ENCODE peak calls at places on chromosomes 7 and 10, in four cellular contexts. W is lower leg skin, P is fibroblast of lung, E is psoas muscle. L is an unnamed sample.

GRCh38 chr7:87083865-87084519 is 24.5 kb upstream of the ELAPOR2 start:
- DNase-seq in E (no peak), W (no peak), P (peak), L (peak)

GRCh38 chr7:133645870-133646492 is 393.1 kb downstream of the EXOC4 start:
- DNase-seq in P (peak), W (no peak), E (no peak), L (peak)

GRCh38 chr7:133394369-133394768 is 141.5 kb downstream of the EXOC4 start:
- DNase-seq in E (no peak), W (no peak), P (no peak), L (no peak)

GRCh38 chr7:40403664-40404476 is 269.1 kb downstream of the SUGCT start:
- DNase-seq in E (no peak), W (no peak), P (no peak), L (no peak)

GRCh38 chr7:151133986-151134742 is 33.3 kb downstream of the GBX1 start:
- DNase-seq in P (no peak), W (no peak), E (peak), L (no peak)

GRCh38 chr7:155984028-155984607 is 171.9 kb upstream of the SHH start:
- DNase-seq in W (no peak), E (no peak), P (no peak), L (no peak)

GRCh38 chr7:158541330-158542010 is 46.2 kb downstream of the PTPRN2 start:
- DNase-seq in P (no peak), E (no peak), W (no peak), L (no peak)

GRCh38 chr10:98314577-98315284 is 46.7 kb upstream of the LOXL4 start:
- DNase-seq in W (peak), E (peak), P (no peak), L (peak)

GRCh38 chr7:80529362-80529761 is 17.5 kb upstream of the GNAT3 start:
- DNase-seq in E (no peak), W (no peak), P (peak), L (peak)

GRCh38 chr10:67943917-67944316 is 59.5 kb downstream of the SIRT1 start:
- DNase-seq in P (no peak), E (no peak), W (no peak), L (no peak)

GRCh38 chr10:60606343-60607080 is 171.8 kb upstream of the CDK1 start:
- DNase-seq in E (no peak), W (no peak), P (peak), L (peak)

GRCh38 chr7:106658504-106659368 is 2.2 kb downstream of the CCDC71L start:
- DNase-seq in W (no peak), E (no peak), P (no peak), L (no peak)
- H3K4me3 ChIP-seq in W (no peak), E (peak), P (peak), L (peak)

GRCh38 chr10:30093303-30093967 is 34.0 kb upstream of the JCAD start:
- DNase-seq in E (no peak), W (no peak), P (no peak), L (no peak)
- TF ChIP-seq CTCF in E (no peak), W (no peak), P (no peak), L (no peak)

GRCh38 chr10:44399478-44400451 is 14.9 kb upstream of the CXCL12 start:
- DNase-seq in P (no peak), W (no peak), E (no peak), L (peak)
- H3K4me3 ChIP-seq in P (no peak), W (no peak), E (no peak), L (no peak)

GRCh38 chr7:100013328-100013676 is 2.1 kb upstream of the ZKSCAN1 start:
- DNase-seq in P (no peak), W (no peak), E (no peak), L (no peak)

GRCh38 chr7:100016209-100016901 is 959 bp downstream of the ZKSCAN1 start:
- DNase-seq in P (peak), E (no peak), W (no peak), L (no peak)

GRCh38 chr7:100017300-100017699 is 1.9 kb downstream of the ZKSCAN1 start:
- DNase-seq in E (no peak), W (no peak), P (no peak), L (no peak)

GRCh38 chr7:100017875-100018274 is 2.5 kb downstream of the ZKSCAN1 start:
- DNase-seq in P (no peak), W (no peak), E (no peak), L (no peak)

DNA sequence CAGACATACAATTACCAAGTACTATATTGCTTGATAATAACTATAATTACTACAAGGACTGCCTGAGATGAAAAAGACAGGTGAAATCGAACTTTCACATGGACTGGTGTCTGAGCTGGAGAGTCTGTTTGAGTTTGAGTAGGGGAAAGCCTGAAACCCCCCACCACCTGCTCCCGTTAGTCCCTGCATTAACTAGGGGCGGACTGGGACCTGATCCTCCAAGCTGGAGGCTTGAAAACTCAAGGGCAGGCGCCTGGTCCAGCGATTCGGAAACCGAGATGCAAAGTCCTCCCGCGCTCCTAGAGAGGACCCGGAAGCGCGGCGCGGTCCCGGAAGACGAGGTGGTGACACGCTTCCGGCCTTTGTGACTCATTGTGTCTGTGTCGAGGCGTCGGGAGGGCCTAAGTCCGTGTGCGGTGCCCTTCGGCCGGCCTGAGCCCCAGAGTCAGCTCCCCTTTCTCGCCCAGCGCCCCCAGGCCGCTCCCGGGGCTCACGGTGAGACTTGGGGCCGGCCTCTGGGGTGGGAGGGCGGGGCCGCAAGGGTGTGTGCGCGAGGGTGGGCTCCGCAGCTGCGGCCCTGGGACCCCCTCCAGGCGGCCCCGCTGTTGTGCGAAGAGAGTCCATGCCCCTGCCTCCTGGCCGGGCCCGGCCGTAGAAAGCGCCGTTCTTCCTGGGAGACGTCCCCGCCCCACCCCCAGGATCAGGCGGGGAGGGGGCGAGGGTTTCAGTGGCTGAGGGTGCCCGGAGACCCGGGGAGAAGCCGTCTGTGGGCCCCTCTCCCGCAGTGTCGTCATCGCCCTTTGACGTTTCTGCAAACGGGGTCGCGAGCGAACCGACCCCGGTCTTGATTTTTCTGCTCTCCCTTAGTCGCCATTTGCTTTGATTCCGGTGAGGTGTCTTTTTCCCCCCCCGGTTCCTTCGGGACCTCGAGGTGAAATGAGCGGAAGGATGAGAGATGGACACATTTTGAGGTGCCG is at the start of gene ZKSCAN1:
- DNase-seq in P (peak), W (peak), E (peak), L (peak)
- TF ChIP-seq CTCF in P (no peak), W (no peak), E (no peak), L (no peak)

GRCh38 chr10:43304687-43305333 is 37.9 kb upstream of the RASGEF1A start:
- DNase-seq in P (peak), W (peak), E (peak), L (peak)
- H3K4me3 ChIP-seq in P (peak), W (no peak), E (peak), L (peak)

DNA sequence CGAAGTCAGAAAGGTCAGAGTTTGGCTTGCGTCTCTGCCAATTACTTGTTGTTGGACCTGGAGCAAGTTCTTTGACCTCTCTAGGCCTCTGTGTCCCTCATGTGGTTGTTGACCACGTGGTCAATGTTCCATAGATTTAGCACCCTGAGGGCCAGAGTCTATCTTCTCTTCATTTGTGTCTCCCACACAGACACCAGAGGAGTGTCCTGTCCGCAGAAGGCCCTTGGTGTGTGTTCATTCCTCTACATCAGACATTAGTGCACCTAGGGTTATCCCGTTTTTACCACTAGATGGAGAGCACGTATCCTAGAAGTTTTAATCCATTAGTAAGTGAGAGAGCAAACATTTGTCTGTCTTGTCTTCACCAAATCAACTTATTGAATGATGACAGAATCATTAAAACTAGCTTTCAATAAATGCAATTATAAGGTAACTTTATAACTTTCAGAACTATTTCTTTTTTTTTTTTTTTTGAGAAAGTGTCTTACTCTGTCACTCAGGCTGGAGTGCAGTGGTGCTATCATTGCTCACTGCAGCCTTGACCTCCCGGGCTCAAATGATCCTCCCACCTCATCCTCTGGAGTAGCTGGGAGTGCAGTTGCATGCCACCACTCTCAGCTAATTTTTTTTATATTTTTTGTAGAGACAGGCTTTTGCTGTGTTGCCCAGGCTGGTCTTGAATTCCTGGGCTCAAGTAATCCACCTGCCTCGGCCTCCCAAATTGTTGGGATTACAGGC is 122.5 kb upstream of the ANKRD1 start:
- DNase-seq in E (no peak), P (no peak), W (no peak), L (peak)
- TF ChIP-seq CTCF in E (peak), P (peak), W (no peak), L (peak)

DNA sequence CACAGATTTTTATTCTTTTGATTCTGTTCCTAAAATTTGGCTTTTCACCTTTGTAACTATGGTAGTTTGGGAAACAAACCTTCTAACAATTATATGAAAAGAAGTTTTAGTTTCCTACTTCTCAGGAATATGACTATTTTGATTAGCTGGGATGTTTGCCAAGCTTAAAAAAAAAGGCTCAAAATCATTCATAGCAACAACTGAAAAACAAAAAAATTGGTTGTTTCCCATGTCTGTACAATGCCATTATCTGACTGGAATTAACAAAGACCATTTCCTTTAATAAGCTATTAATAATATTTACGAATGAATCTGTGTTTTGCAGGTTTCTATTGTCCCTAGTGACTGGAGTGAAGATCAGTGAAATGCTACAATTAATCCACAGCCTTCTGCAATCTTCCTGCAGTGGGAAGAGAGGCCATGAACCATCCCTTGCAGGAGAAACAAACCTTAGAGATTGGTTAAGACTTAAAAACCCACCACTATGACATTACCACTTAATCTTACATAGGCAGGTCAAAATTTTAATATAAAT is 4.2 kb downstream of the PURB start:
- DNase-seq in P (no peak), E (no peak), W (no peak), L (no peak)
- H3K4me3 ChIP-seq in P (peak), E (peak), W (no peak), L (peak)

DNA sequence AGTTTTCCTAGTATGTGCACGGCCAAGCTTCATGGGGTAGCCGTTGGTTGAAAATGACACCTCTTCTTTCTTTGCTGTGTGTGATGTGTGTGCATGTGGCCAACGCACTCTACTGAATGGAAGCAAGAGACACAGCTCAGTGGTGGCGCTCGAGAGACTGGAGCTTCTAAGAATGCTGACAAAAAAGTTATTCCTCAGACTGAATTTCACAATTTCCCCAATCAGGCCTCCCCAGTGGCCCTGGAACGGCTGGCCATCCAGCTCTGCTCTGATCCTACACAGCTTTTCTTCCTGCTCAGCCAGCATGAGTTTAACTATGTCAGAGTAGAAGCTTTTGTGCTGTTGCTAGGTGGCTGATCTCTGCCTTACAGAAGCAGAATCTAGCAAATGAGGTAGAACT is 186.7 kb upstream of the PLXDC2 start:
- DNase-seq in E (peak), P (peak), W (peak), L (peak)
- TF ChIP-seq CTCF in E (peak), P (peak), W (no peak), L (no peak)

GRCh38 chr10:878333-878753 is 53.2 kb downstream of the LARP4B start:
- DNase-seq in W (peak), P (no peak), E (peak), L (peak)
- H3K4me3 ChIP-seq in W (no peak), P (no peak), E (no peak), L (no peak)

GRCh38 chr7:138460176-138460648 is at the start of gene TRIM24:
- DNase-seq in W (peak), E (peak), P (peak), L (no peak)

GRCh38 chr7:138460649-138461607 is 869 bp downstream of the TRIM24 start:
- DNase-seq in E (peak), P (peak), W (peak), L (peak)

GRCh38 chr7:138456220-138456619 is 3.8 kb upstream of the TRIM24 start:
- DNase-seq in P (no peak), E (no peak), W (no peak), L (no peak)

GRCh38 chr7:138458576-138459234 is 1.4 kb upstream of the TRIM24 start:
- DNase-seq in P (no peak), E (no peak), W (no peak), L (no peak)

GRCh38 chr7:138459300-138460175 is 521 bp upstream of the TRIM24 start:
- DNase-seq in P (no peak), W (peak), E (no peak), L (peak)
- TF ChIP-seq CTCF in P (no peak), W (no peak), E (peak), L (no peak)